ENCODE peak calls at places on chromosome 17, in eight cellular contexts. Z, Q, L, C, D, F, H and N are unnamed samples.

GRCh38 chr17:34671191-34671590 is 91.8 kb downstream of the TMEM132E start:
- DNase-seq in Z (no peak), H (no peak), L (no peak), Q (no peak), C (no peak), F (no peak), D (no peak), N (no peak)

GRCh38 chr17:40484973-40485530 is 16.4 kb downstream of the TNS4 start:
- DNase-seq in Q (no peak), D (no peak), L (no peak), H (no peak), C (no peak), Z (no peak), F (no peak), N (no peak)

GRCh38 chr17:70137451-70138230 is 31.7 kb upstream of the KCNJ2 start:
- DNase-seq in Q (no peak), D (no peak), C (peak; percentile 62), L (no peak), H (peak; percentile 97), F (no peak), Z (peak; percentile 68), N (peak; percentile 66)

GRCh38 chr17:82896071-82897000 is 56.5 kb upstream of the ZNF750 start:
- DNase-seq in D (no peak), Q (no peak), H (no peak), L (no peak), C (no peak), F (no peak), Z (no peak), N (no peak)

GRCh38 chr17:49519781-49520180 is 24.7 kb downstream of the NGFR start:
- DNase-seq in Z (no peak), C (no peak), H (no peak), F (no peak), L (no peak), Q (no peak), D (peak; percentile 25), N (no peak)

GRCh38 chr17:1490643-1491405 is 1.7 kb downstream of the MYO1C start:
- DNase-seq in Q (no peak), Z (no peak), H (peak; percentile 34), L (peak; percentile 82), F (peak; percentile 25), D (peak; percentile 61), C (peak; percentile 79), N (peak; percentile 59)

GRCh38 chr17:42034059-42034458 is 14.2 kb downstream of the NKIRAS2 start:
- DNase-seq in C (no peak), Z (no peak), Q (no peak), H (no peak), D (no peak), L (no peak), F (no peak), N (no peak)

GRCh38 chr17:63537001-63537400 is 13.3 kb upstream of the DCAF7 start:
- DNase-seq in C (no peak), D (no peak), H (no peak), F (no peak), Z (no peak), Q (no peak), L (no peak), N (no peak)

GRCh38 chr17:77441130-77441920 is 300.6 kb downstream of the SEC14L1 start:
- DNase-seq in D (peak; percentile 49), C (no peak), L (no peak), Q (no peak), H (no peak), F (no peak), Z (no peak), N (peak; percentile 24)